ENCODE peak calls at places on chromosomes 13 and 19, in ten cellular contexts. One of them, this sample, is unnamed.

GRCh38 chr13:43009506-43009905 is 13.9 kb upstream of the DNAJC15 start:
- DNase-seq in aorta: no peak
- DNase-seq in HL-60: no peak
- DNase-seq in AG10803: peak; percentile 71
- DNase-seq in transverse colon: no peak
- DNase-seq in CD8-positive, alpha-beta memory T cell: no peak
- DNase-seq in AG04450: no peak
- DNase-seq in tibial nerve: no peak
- DNase-seq in BJ: no peak
- DNase-seq in right cardiac atrium: no peak
- DNase-seq in this sample: no peak

GRCh38 chr19:19096641-19097627 is 33.1 kb downstream of the SLC25A42 start:
- DNase-seq in AG04450: no peak
- DNase-seq in CD8-positive, alpha-beta memory T cell: no peak
- DNase-seq in HL-60: no peak
- DNase-seq in AG10803: no peak
- DNase-seq in aorta: no peak
- DNase-seq in right cardiac atrium: no peak
- DNase-seq in transverse colon: peak; percentile 65
- DNase-seq in BJ: no peak
- DNase-seq in tibial nerve: no peak
- DNase-seq in this sample: no peak

GRCh38 chr13:45393941-45394570 is 24.1 kb downstream of the SLC25A30 start:
- DNase-seq in transverse colon: peak; percentile 41
- DNase-seq in right cardiac atrium: no peak
- DNase-seq in aorta: no peak
- DNase-seq in CD8-positive, alpha-beta memory T cell: peak; percentile 15
- DNase-seq in AG04450: no peak
- DNase-seq in BJ: no peak
- DNase-seq in tibial nerve: no peak
- DNase-seq in HL-60: peak; percentile 47
- DNase-seq in AG10803: peak; percentile 56
- DNase-seq in this sample: peak; percentile 92

GRCh38 chr19:18322318-18322758 is 538 bp downstream of the LSM4 start:
- DNase-seq in HL-60: peak; percentile 76
- DNase-seq in BJ: no peak
- DNase-seq in aorta: no peak
- DNase-seq in right cardiac atrium: peak; percentile 70
- DNase-seq in AG10803: peak; percentile 59
- DNase-seq in tibial nerve: no peak
- DNase-seq in transverse colon: peak; percentile 84
- DNase-seq in CD8-positive, alpha-beta memory T cell: peak; percentile 27
- DNase-seq in AG04450: no peak
- DNase-seq in this sample: peak; percentile 84

GRCh38 chr13:39374741-39375189 is 228.2 kb downstream of the LHFPL6 start:
- DNase-seq in HL-60: no peak
- DNase-seq in CD8-positive, alpha-beta memory T cell: no peak
- DNase-seq in AG10803: no peak
- DNase-seq in AG04450: no peak
- DNase-seq in transverse colon: no peak
- DNase-seq in BJ: no peak
- DNase-seq in aorta: no peak
- DNase-seq in right cardiac atrium: no peak
- DNase-seq in tibial nerve: no peak
- DNase-seq in this sample: no peak

GRCh38 chr19:15875075-15875474 is 22.8 kb downstream of the CYP4F2 start:
- DNase-seq in transverse colon: no peak
- DNase-seq in BJ: no peak
- DNase-seq in aorta: no peak
- DNase-seq in tibial nerve: no peak
- DNase-seq in AG10803: no peak
- DNase-seq in HL-60: no peak
- DNase-seq in CD8-positive, alpha-beta memory T cell: no peak
- DNase-seq in right cardiac atrium: no peak
- DNase-seq in AG04450: no peak
- DNase-seq in this sample: no peak

GRCh38 chr13:106184778-106185177 is 350.7 kb downstream of the EFNB2 start:
- DNase-seq in transverse colon: no peak
- DNase-seq in BJ: no peak
- DNase-seq in aorta: no peak
- DNase-seq in AG10803: no peak
- DNase-seq in tibial nerve: no peak
- DNase-seq in AG04450: no peak
- DNase-seq in HL-60: no peak
- DNase-seq in right cardiac atrium: no peak
- DNase-seq in CD8-positive, alpha-beta memory T cell: no peak
- DNase-seq in this sample: no peak

GRCh38 chr13:51590966-51591627 is 6.8 kb downstream of the WDFY2 start:
- DNase-seq in AG10803: peak; percentile 99
- DNase-seq in aorta: no peak
- DNase-seq in transverse colon: no peak
- DNase-seq in right cardiac atrium: no peak
- DNase-seq in BJ: peak; percentile 96
- DNase-seq in AG04450: peak; percentile 47
- DNase-seq in HL-60: peak; percentile 43
- DNase-seq in tibial nerve: peak; percentile 43
- DNase-seq in CD8-positive, alpha-beta memory T cell: no peak
- DNase-seq in this sample: no peak

GRCh38 chr19:17107546-17108452 is 32.2 kb downstream of the MYO9B start:
- DNase-seq in AG10803: peak; percentile 98
- DNase-seq in AG04450: peak; percentile 83
- DNase-seq in transverse colon: peak; percentile 77
- DNase-seq in BJ: peak; percentile 93
- DNase-seq in HL-60: peak; percentile 74
- DNase-seq in CD8-positive, alpha-beta memory T cell: no peak
- DNase-seq in aorta: peak; percentile 97
- DNase-seq in right cardiac atrium: peak; percentile 92
- DNase-seq in tibial nerve: peak; percentile 51
- DNase-seq in this sample: no peak

GRCh38 chr13:35857769-35858168 is 273.4 kb downstream of the DCLK1 start:
- DNase-seq in BJ: no peak
- DNase-seq in transverse colon: no peak
- DNase-seq in AG10803: peak; percentile 71
- DNase-seq in CD8-positive, alpha-beta memory T cell: no peak
- DNase-seq in tibial nerve: no peak
- DNase-seq in AG04450: no peak
- DNase-seq in aorta: no peak
- DNase-seq in HL-60: no peak
- DNase-seq in right cardiac atrium: no peak
- DNase-seq in this sample: peak; percentile 38

GRCh38 chr19:13833330-13834265 is 38.4 kb downstream of the ZSWIM4 start:
- DNase-seq in BJ: no peak
- DNase-seq in tibial nerve: peak; percentile 92
- DNase-seq in AG04450: peak; percentile 53
- DNase-seq in AG10803: peak; percentile 89
- DNase-seq in right cardiac atrium: peak; percentile 99
- DNase-seq in HL-60: peak; percentile 93
- DNase-seq in transverse colon: peak; percentile 97
- DNase-seq in CD8-positive, alpha-beta memory T cell: peak; percentile 93
- DNase-seq in aorta: peak; percentile 97
- DNase-seq in this sample: peak; percentile 100
- H3K4me3 ChIP-seq in BJ: no peak overlapping the region
- H3K4me3 ChIP-seq in tibial nerve: no peak overlapping the region
- H3K4me3 ChIP-seq in AG04450: peak overlapping the region; percentile 27
- H3K4me3 ChIP-seq in AG10803: no peak overlapping the region
- H3K4me3 ChIP-seq in right cardiac atrium: no peak overlapping the region
- H3K4me3 ChIP-seq in HL-60: no peak overlapping the region
- H3K4me3 ChIP-seq in transverse colon: no peak overlapping the region
- H3K4me3 ChIP-seq in CD8-positive, alpha-beta memory T cell: peak overlapping the region; percentile 66
- H3K4me3 ChIP-seq in aorta: no peak overlapping the region
- H3K4me3 ChIP-seq in this sample: peak overlapping the region; percentile 34

GRCh38 chr19:6772866-6773322 is 386 bp downstream of the VAV1 start:
- DNase-seq in CD8-positive, alpha-beta memory T cell: no peak
- DNase-seq in tibial nerve: no peak
- DNase-seq in HL-60: no peak
- DNase-seq in aorta: no peak
- DNase-seq in right cardiac atrium: no peak
- DNase-seq in BJ: no peak
- DNase-seq in AG04450: no peak
- DNase-seq in AG10803: no peak
- DNase-seq in transverse colon: no peak
- DNase-seq in this sample: no peak

GRCh38 chr19:6774821-6775707 is 2.6 kb downstream of the VAV1 start:
- DNase-seq in tibial nerve: no peak
- DNase-seq in BJ: no peak
- DNase-seq in AG04450: no peak
- DNase-seq in AG10803: peak; percentile 25
- DNase-seq in HL-60: peak; percentile 83
- DNase-seq in aorta: no peak
- DNase-seq in transverse colon: no peak
- DNase-seq in CD8-positive, alpha-beta memory T cell: no peak
- DNase-seq in right cardiac atrium: no peak
- DNase-seq in this sample: no peak

GRCh38 chr19:6772028-6772865 is at the start of gene VAV1:
- DNase-seq in right cardiac atrium: peak; percentile 83
- DNase-seq in BJ: no peak
- DNase-seq in AG04450: no peak
- DNase-seq in CD8-positive, alpha-beta memory T cell: peak; percentile 75
- DNase-seq in tibial nerve: no peak
- DNase-seq in transverse colon: peak; percentile 84
- DNase-seq in HL-60: peak; percentile 96
- DNase-seq in aorta: peak; percentile 79
- DNase-seq in AG10803: no peak
- DNase-seq in this sample: peak; percentile 79

GRCh38 chr19:6776999-6777398 is 4.5 kb downstream of the VAV1 start:
- DNase-seq in right cardiac atrium: no peak
- DNase-seq in HL-60: no peak
- DNase-seq in AG10803: no peak
- DNase-seq in aorta: no peak
- DNase-seq in tibial nerve: no peak
- DNase-seq in AG04450: no peak
- DNase-seq in BJ: no peak
- DNase-seq in CD8-positive, alpha-beta memory T cell: no peak
- DNase-seq in transverse colon: no peak
- DNase-seq in this sample: no peak

GRCh38 chr19:6773323-6773931 is 919 bp downstream of the VAV1 start:
- DNase-seq in right cardiac atrium: peak; percentile 80
- DNase-seq in CD8-positive, alpha-beta memory T cell: peak; percentile 57
- DNase-seq in AG04450: no peak
- DNase-seq in HL-60: peak; percentile 88
- DNase-seq in BJ: no peak
- DNase-seq in AG10803: no peak
- DNase-seq in aorta: peak; percentile 77
- DNase-seq in tibial nerve: no peak
- DNase-seq in transverse colon: peak; percentile 61
- DNase-seq in this sample: peak; percentile 76
- H3K4me3 ChIP-seq in right cardiac atrium: peak overlapping the region; percentile 23
- H3K4me3 ChIP-seq in CD8-positive, alpha-beta memory T cell: peak overlapping the region; percentile 98
- H3K4me3 ChIP-seq in AG04450: no peak overlapping the region
- H3K4me3 ChIP-seq in HL-60: peak overlapping the region; percentile 87
- H3K4me3 ChIP-seq in BJ: no peak overlapping the region
- H3K4me3 ChIP-seq in AG10803: no peak overlapping the region
- H3K4me3 ChIP-seq in aorta: no peak overlapping the region
- H3K4me3 ChIP-seq in tibial nerve: peak overlapping the region; percentile 5
- H3K4me3 ChIP-seq in transverse colon: peak overlapping the region; percentile 31
- H3K4me3 ChIP-seq in this sample: no peak overlapping the region

DNA sequence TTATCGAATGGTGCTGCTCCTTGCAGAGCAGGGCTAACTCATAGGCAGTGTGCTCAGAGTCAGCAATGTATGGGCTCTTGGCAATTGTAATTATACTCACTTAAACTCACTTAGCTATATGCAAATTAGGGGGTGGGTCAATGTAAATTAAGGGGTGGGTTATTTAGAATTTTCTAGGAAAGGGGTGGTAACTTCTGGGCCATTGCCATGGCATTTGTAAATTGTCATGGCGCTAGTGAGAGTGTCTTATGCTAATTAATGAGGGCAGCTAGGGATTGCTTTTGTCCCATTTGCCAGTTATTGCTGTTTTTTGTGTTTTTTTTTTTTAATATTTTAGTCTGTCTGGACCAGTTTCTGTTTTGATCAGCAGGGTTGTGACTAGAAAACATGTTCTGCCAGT is 68.4 kb downstream of the DIAPH3 start:
- DNase-seq in AG04450: no peak
- DNase-seq in aorta: no peak
- DNase-seq in tibial nerve: no peak
- DNase-seq in AG10803: no peak
- DNase-seq in HL-60: no peak
- DNase-seq in transverse colon: no peak
- DNase-seq in BJ: no peak
- DNase-seq in CD8-positive, alpha-beta memory T cell: no peak
- DNase-seq in right cardiac atrium: no peak
- DNase-seq in this sample: no peak
- H3K4me3 ChIP-seq in AG04450: no peak overlapping the region
- H3K4me3 ChIP-seq in aorta: no peak overlapping the region
- H3K4me3 ChIP-seq in tibial nerve: no peak overlapping the region
- H3K4me3 ChIP-seq in AG10803: no peak overlapping the region
- H3K4me3 ChIP-seq in HL-60: no peak overlapping the region
- H3K4me3 ChIP-seq in transverse colon: no peak overlapping the region
- H3K4me3 ChIP-seq in BJ: no peak overlapping the region
- H3K4me3 ChIP-seq in CD8-positive, alpha-beta memory T cell: no peak overlapping the region
- H3K4me3 ChIP-seq in right cardiac atrium: no peak overlapping the region
- H3K4me3 ChIP-seq in this sample: no peak overlapping the region

GRCh38 chr13:110564472-110564985 is 3.0 kb upstream of the RAB20 start:
- DNase-seq in CD8-positive, alpha-beta memory T cell: no peak
- DNase-seq in BJ: no peak
- DNase-seq in AG04450: no peak
- DNase-seq in HL-60: no peak
- DNase-seq in AG10803: no peak
- DNase-seq in transverse colon: no peak
- DNase-seq in aorta: peak; percentile 5
- DNase-seq in tibial nerve: no peak
- DNase-seq in right cardiac atrium: no peak
- DNase-seq in this sample: no peak

GRCh38 chr13:110562696-110563462 is 1.4 kb upstream of the RAB20 start:
- DNase-seq in right cardiac atrium: no peak
- DNase-seq in tibial nerve: no peak
- DNase-seq in aorta: peak; percentile 55
- DNase-seq in CD8-positive, alpha-beta memory T cell: no peak
- DNase-seq in BJ: no peak
- DNase-seq in transverse colon: no peak
- DNase-seq in AG10803: no peak
- DNase-seq in HL-60: no peak
- DNase-seq in AG04450: no peak
- DNase-seq in this sample: no peak

GRCh38 chr13:110561335-110562033 is at the start of gene RAB20:
- DNase-seq in transverse colon: peak; percentile 92
- DNase-seq in right cardiac atrium: peak; percentile 96
- DNase-seq in AG10803: peak; percentile 75
- DNase-seq in HL-60: peak; percentile 96
- DNase-seq in AG04450: peak; percentile 44
- DNase-seq in CD8-positive, alpha-beta memory T cell: peak; percentile 28
- DNase-seq in tibial nerve: peak; percentile 87
- DNase-seq in BJ: no peak
- DNase-seq in aorta: peak; percentile 96
- DNase-seq in this sample: peak; percentile 98

GRCh38 chr13:110565296-110565695 is 3.8 kb upstream of the RAB20 start:
- DNase-seq in AG04450: no peak
- DNase-seq in transverse colon: no peak
- DNase-seq in CD8-positive, alpha-beta memory T cell: no peak
- DNase-seq in HL-60: no peak
- DNase-seq in AG10803: no peak
- DNase-seq in BJ: no peak
- DNase-seq in right cardiac atrium: no peak
- DNase-seq in tibial nerve: no peak
- DNase-seq in aorta: no peak
- DNase-seq in this sample: no peak

DNA sequence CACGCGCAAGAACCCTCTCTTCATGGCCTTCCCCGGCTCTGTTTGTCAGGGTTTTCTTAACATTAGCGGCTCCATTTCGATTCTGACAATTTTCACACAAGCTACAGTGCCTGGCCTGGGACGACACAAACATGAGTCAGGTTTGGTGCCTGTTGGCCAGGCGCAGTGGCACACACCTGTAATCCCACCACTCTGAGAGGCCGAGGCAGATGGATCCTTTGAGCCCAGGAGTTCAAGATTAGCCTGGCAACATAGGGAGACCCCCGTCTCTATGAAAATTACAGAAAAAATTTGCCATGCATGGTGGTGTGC is 1.9 kb upstream of the RAB20 start:
- DNase-seq in tibial nerve: no peak
- DNase-seq in transverse colon: no peak
- DNase-seq in AG10803: no peak
- DNase-seq in HL-60: no peak
- DNase-seq in BJ: no peak
- DNase-seq in AG04450: no peak
- DNase-seq in aorta: peak; percentile 32
- DNase-seq in right cardiac atrium: no peak
- DNase-seq in CD8-positive, alpha-beta memory T cell: no peak
- DNase-seq in this sample: no peak
- H3K4me3 ChIP-seq in tibial nerve: no peak overlapping the region
- H3K4me3 ChIP-seq in transverse colon: no peak overlapping the region
- H3K4me3 ChIP-seq in AG10803: no peak overlapping the region
- H3K4me3 ChIP-seq in HL-60: no peak overlapping the region
- H3K4me3 ChIP-seq in BJ: no peak overlapping the region
- H3K4me3 ChIP-seq in AG04450: no peak overlapping the region
- H3K4me3 ChIP-seq in aorta: no peak overlapping the region
- H3K4me3 ChIP-seq in right cardiac atrium: peak overlapping the region; percentile 97
- H3K4me3 ChIP-seq in CD8-positive, alpha-beta memory T cell: no peak overlapping the region
- H3K4me3 ChIP-seq in this sample: no peak overlapping the region